ENCODE peak calls at places on chromosomes 7 and 10, in eight cellular contexts. O is pancreas, E is MM.1S, V is endothelial cell, N is cardiac muscle cell, W is MCF 10A, S is cardiac fibroblast, G is H9. Z is an unnamed sample.

GRCh38 chr7:137606061-137606674 is 240.6 kb downstream of the DGKI start:
- DNase-seq in O (no peak), E (peak), V (no peak), N (peak), W (peak), S (peak), G (no peak), Z (peak)

GRCh38 chr10:89384474-89385324 is 6.8 kb downstream of the IFIT1B start:
- DNase-seq in O (no peak), E (no peak), V (no peak), N (no peak), W (no peak), S (no peak), G (no peak), Z (no peak)

GRCh38 chr7:133481676-133482075 is 228.8 kb downstream of the EXOC4 start:
- DNase-seq in O (no peak), E (no peak), V (no peak), N (no peak), W (peak), S (peak), G (no peak), Z (peak)

GRCh38 chr7:101018271-101019167 is 1.4 kb upstream of the MUC17 start:
- DNase-seq in O (no peak), E (no peak), V (no peak), N (no peak), W (no peak), S (no peak), G (peak), Z (no peak)

GRCh38 chr7:11959121-11959520 is 127.1 kb upstream of the THSD7A start:
- DNase-seq in O (no peak), E (no peak), V (no peak), N (no peak), W (no peak), S (no peak), G (no peak), Z (no peak)

GRCh38 chr7:23864984-23865383 is 155.0 kb downstream of the STK31 start:
- DNase-seq in O (no peak), E (no peak), V (no peak), N (no peak), W (peak), S (peak), G (no peak), Z (peak)

GRCh38 chr10:34187201-34187600 is 627.9 kb downstream of the PARD3 start:
- DNase-seq in O (no peak), E (no peak), V (no peak), N (no peak), W (no peak), S (peak), G (no peak), Z (no peak)

GRCh38 chr7:50349963-50350944 is 45.7 kb downstream of the IKZF1 start:
- DNase-seq in O (no peak), E (no peak), V (no peak), N (no peak), W (no peak), S (no peak), G (no peak), Z (no peak)

GRCh38 chr10:43173120-43173519 is 34.9 kb downstream of the CSGALNACT2 start:
- DNase-seq in O (no peak), E (no peak), V (no peak), N (peak), W (no peak), S (no peak), G (no peak), Z (no peak)

GRCh38 chr10:95278061-95278988 is 12.5 kb downstream of the PDLIM1 start:
- DNase-seq in O (no peak), E (no peak), V (no peak), N (no peak), W (peak), S (peak), G (no peak), Z (no peak)

GRCh38 chr10:77576633-77577032 is 61.0 kb downstream of the KCNMA1 start:
- DNase-seq in O (no peak), E (no peak), V (no peak), N (no peak), W (no peak), S (no peak), G (no peak), Z (no peak)

GRCh38 chr7:80681272-80681885 is 42.9 kb downstream of the CD36 start:
- DNase-seq in O (no peak), E (peak), V (peak), N (peak), W (peak), S (peak), G (no peak), Z (peak)

GRCh38 chr7:2247141-2247985 is 5.3 kb downstream of the NUDT1 start:
- DNase-seq in O (no peak), E (no peak), V (peak), N (peak), W (no peak), S (no peak), G (peak), Z (no peak)

GRCh38 chr7:28446131-28446530 is 33.8 kb downstream of the CREB5 start:
- DNase-seq in O (no peak), E (no peak), V (no peak), N (no peak), W (no peak), S (no peak), G (no peak), Z (no peak)

GRCh38 chr7:19209297-19209696 is 64.1 kb upstream of the FERD3L start:
- DNase-seq in O (no peak), E (no peak), V (no peak), N (no peak), W (no peak), S (no peak), G (no peak), Z (no peak)

GRCh38 chr7:34096135-34096775 is 190.9 kb downstream of the BMPER start:
- DNase-seq in O (no peak), E (no peak), V (no peak), N (no peak), W (peak), S (peak), G (no peak), Z (peak)

GRCh38 chr10:34351161-34351560 is 463.9 kb downstream of the PARD3 start:
- DNase-seq in O (no peak), E (no peak), V (no peak), N (no peak), W (peak), S (peak), G (no peak), Z (no peak)

GRCh38 chr10:83987216-83987615 is 152.1 kb upstream of the GHITM start:
- DNase-seq in O (no peak), E (no peak), V (no peak), N (no peak), W (peak), S (no peak), G (no peak), Z (peak)

GRCh38 chr7:96920713-96921112 is 84.6 kb upstream of the DLX6 start:
- DNase-seq in O (no peak), E (no peak), V (no peak), N (no peak), W (no peak), S (no peak), G (no peak), Z (peak)

GRCh38 chr7:99733448-99733847 is 1.5 kb downstream of the CYP3A7 start:
- DNase-seq in O (no peak), E (no peak), V (peak), N (no peak), W (no peak), S (peak), G (peak), Z (no peak)
- TF ChIP-seq CTCF in O (no peak), E (peak), V (peak), N (peak), W (peak), S (peak), G (peak), Z (no peak)

GRCh38 chr10:100481462-100482081 is 18.8 kb downstream of the WNT8B start:
- DNase-seq in O (peak), E (peak), V (peak), N (peak), W (peak), S (peak), G (peak), Z (peak)
- TF ChIP-seq CTCF in O (no peak), E (peak), V (no peak), N (no peak), W (no peak), S (no peak), G (no peak), Z (no peak)

GRCh38 chr10:14952851-14953451 is 945 bp downstream of the DCLRE1C start:
- DNase-seq in O (no peak), E (no peak), V (peak), N (no peak), W (peak), S (no peak), G (peak), Z (peak)
- TF ChIP-seq CTCF in O (no peak), E (no peak), V (no peak), N (no peak), W (no peak), S (peak), G (no peak), Z (peak)

GRCh38 chr7:155252958-155253501 is 44.6 kb upstream of the INSIG1 start:
- DNase-seq in O (peak), E (no peak), V (no peak), N (no peak), W (no peak), S (no peak), G (no peak), Z (no peak)
- TF ChIP-seq CTCF in O (no peak), E (no peak), V (no peak), N (no peak), W (no peak), S (no peak), G (no peak), Z (no peak)

GRCh38 chr10:114167985-114168384 is 6.0 kb downstream of the CCDC186 start:
- DNase-seq in O (no peak), E (no peak), V (no peak), N (no peak), W (no peak), S (no peak), G (no peak), Z (no peak)

GRCh38 chr10:114168450-114169009 is 5.5 kb downstream of the CCDC186 start:
- DNase-seq in O (no peak), E (no peak), V (no peak), N (no peak), W (no peak), S (no peak), G (no peak), Z (no peak)

GRCh38 chr10:114163062-114163861 is 10.7 kb downstream of the CCDC186 start:
- DNase-seq in O (no peak), E (no peak), V (no peak), N (no peak), W (no peak), S (no peak), G (no peak), Z (no peak)

DNA sequence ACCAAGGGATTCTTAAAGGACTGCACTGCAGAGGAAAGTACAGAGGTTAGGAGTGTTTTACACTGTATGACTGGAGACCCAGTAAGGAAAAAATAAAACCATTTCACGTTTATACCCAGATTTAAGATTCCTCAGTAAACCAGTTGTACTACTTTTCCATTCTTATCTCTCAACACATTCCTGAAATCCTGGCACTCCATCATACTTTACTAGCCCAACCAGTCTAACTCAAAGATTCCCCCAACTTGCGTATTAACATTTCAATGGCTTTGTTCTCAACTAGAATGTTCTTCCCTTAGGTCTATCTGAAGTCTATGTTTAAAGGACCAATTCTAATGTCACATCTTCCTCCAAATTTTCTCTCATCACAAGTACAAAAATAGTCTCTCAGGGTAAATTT is 8.0 kb downstream of the CCDC186 start:
- DNase-seq in O (no peak), E (no peak), V (no peak), N (no peak), W (no peak), S (no peak), G (no peak), Z (peak)
- TF ChIP-seq CTCF in O (no peak), E (no peak), V (no peak), N (no peak), W (no peak), S (no peak), G (no peak), Z (no peak)

GRCh38 chr10:80453392-80453714 is 757 bp upstream of the TSPAN14 start:
- DNase-seq in O (no peak), E (no peak), V (no peak), N (no peak), W (no peak), S (no peak), G (peak), Z (no peak)
- TF ChIP-seq CTCF in O (no peak), E (no peak), V (no peak), N (no peak), W (no peak), S (no peak), G (peak), Z (no peak)

GRCh38 chr7:69211739-69212138 is 386.5 kb upstream of the AUTS2 start:
- DNase-seq in O (no peak), E (no peak), V (no peak), N (peak), W (no peak), S (no peak), G (peak), Z (no peak)
- TF ChIP-seq CTCF in O (no peak), E (no peak), V (no peak), N (no peak), W (no peak), S (no peak), G (peak), Z (no peak)

DNA sequence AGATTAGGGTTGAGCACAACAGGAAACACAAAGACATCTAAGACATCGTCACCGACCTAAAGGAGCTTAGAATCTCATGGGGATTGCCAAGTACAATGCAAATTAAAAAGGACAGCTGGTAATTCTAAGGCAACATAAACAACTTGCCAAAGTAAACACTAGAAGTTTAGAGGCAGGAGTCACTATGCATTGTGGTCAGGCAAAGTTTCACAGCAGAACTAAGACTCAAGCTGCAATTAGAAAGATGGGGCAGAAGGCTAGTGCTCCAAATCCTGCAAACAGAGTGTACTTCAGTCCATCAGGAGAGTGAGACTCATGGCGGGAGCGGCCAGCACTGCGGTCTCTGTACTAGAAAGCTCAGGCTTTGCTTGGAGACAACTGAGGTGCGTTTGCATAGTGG is 52.7 kb downstream of the HIPK2 start:
- DNase-seq in O (no peak), E (no peak), V (no peak), N (no peak), W (peak), S (peak), G (no peak), Z (peak)
- TF ChIP-seq CTCF in O (no peak), E (no peak), V (no peak), N (no peak), W (no peak), S (no peak), G (no peak), Z (no peak)

DNA sequence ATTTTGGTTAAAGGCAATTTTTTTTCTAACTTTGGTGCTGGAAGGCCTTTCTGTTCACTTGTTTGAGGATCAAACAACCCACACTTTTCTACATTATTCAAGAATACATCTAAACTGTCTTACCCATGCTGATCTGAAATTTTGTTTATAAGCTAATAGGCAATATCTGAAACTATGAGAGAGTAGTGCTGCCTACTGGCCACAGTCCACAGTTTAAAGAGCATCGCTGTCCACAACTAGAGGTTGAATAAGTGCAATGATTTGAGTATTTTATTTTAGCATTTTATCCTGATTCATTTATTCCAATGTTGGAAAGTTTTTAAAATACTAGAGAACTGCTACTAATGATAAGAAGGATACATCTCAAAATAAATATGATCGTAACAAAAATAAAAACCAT is 306.9 kb downstream of the ELMO1 start:
- DNase-seq in O (no peak), E (no peak), V (no peak), N (no peak), W (no peak), S (no peak), G (no peak), Z (no peak)
- TF ChIP-seq CTCF in O (no peak), E (no peak), V (no peak), N (no peak), W (peak), S (no peak), G (no peak), Z (peak)